ENCODE peak calls at places on chromosome 1, in seven cellular contexts. G is IMR-90, M is K562, P is A549, F is SK-N-SH, B is GM12878, A is H1. U is an unnamed sample.

GRCh38 chr1:181251001-181251712 is 162.7 kb downstream of the IER5 start:
- DNase-seq in P (peak), G (peak), B (no peak), F (no peak), A (no peak), M (no peak), U (no peak)

GRCh38 chr1:6033986-6034749 is 11.5 kb upstream of the KCNAB2 start:
- DNase-seq in M (peak), F (peak), G (peak), B (no peak), A (no peak), P (peak), U (peak)

GRCh38 chr1:33004628-33005027 is 32.1 kb downstream of the AK2 start:
- DNase-seq in B (no peak), F (no peak), P (no peak), G (peak), M (no peak), A (no peak), U (no peak)

GRCh38 chr1:245067257-245067656 is 87.5 kb upstream of the KIF26B start:
- DNase-seq in M (no peak), G (peak), F (no peak), P (no peak), A (no peak), B (no peak), U (no peak)

GRCh38 chr1:84856871-84857270 is 36.1 kb downstream of the LPAR3 start:
- DNase-seq in A (no peak), G (no peak), F (no peak), M (no peak), P (no peak), B (no peak), U (no peak)

GRCh38 chr1:222813866-222814535 is 838 bp upstream of the DISP1 start:
- DNase-seq in B (no peak), G (peak), F (no peak), A (no peak), M (no peak), P (no peak), U (no peak)

GRCh38 chr1:172909606-172910326 is 141.0 kb downstream of the TNFSF18 start:
- DNase-seq in M (no peak), A (no peak), G (peak), B (no peak), F (no peak), P (peak), U (no peak)

GRCh38 chr1:163174524-163175437 is 27.9 kb downstream of the RGS5 start:
- DNase-seq in M (peak), P (peak), F (peak), A (peak), G (peak), B (no peak), U (peak)

GRCh38 chr1:85815906-85816305 is 107.7 kb upstream of the ZNHIT6 start:
- DNase-seq in P (no peak), M (no peak), B (no peak), A (no peak), F (no peak), G (no peak), U (no peak)

GRCh38 chr1:235741294-235741693 is 91.7 kb upstream of the GNG4 start:
- DNase-seq in B (no peak), G (peak), P (peak), F (no peak), A (no peak), M (no peak), U (no peak)
- TF ChIP-seq RFX5 in B (no peak), G (no peak), P (no peak), F (no peak), A (no peak), M (no peak), U (no peak)

DNA sequence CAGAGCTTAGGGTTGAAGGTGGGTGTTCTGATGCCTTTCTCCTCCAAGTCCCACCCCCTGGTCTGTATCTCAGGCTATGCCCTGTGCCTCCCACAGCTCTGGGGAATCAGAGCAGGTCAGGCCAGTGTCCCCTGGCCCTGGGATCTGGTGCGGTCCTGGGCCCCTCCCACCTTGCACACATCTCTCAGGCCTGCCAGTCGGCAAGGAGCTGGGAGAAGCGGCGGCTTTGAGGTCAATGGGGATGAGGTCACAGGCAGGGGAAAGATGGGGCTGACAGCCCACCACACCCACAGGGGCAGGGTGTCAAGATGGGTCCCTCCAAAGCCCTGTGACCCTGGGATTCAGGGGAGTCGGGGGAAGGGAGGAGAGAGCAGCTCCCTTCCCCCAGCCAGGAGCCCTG is 65.4 kb upstream of the CASZ1 start:
- DNase-seq in P (no peak), M (no peak), A (no peak), F (no peak), B (no peak), G (no peak), U (no peak)
- TF ChIP-seq RFX5 in P (no peak), M (no peak), A (no peak), F (no peak), B (no peak), G (no peak), U (no peak)

GRCh38 chr1:109763646-109764415 is at the start of gene EPS8L3:
- DNase-seq in M (no peak), B (no peak), A (no peak), P (peak), F (no peak), G (no peak), U (peak)
- TF ChIP-seq RFX5 in M (no peak), B (no peak), A (no peak), P (no peak), F (no peak), G (no peak), U (no peak)

DNA sequence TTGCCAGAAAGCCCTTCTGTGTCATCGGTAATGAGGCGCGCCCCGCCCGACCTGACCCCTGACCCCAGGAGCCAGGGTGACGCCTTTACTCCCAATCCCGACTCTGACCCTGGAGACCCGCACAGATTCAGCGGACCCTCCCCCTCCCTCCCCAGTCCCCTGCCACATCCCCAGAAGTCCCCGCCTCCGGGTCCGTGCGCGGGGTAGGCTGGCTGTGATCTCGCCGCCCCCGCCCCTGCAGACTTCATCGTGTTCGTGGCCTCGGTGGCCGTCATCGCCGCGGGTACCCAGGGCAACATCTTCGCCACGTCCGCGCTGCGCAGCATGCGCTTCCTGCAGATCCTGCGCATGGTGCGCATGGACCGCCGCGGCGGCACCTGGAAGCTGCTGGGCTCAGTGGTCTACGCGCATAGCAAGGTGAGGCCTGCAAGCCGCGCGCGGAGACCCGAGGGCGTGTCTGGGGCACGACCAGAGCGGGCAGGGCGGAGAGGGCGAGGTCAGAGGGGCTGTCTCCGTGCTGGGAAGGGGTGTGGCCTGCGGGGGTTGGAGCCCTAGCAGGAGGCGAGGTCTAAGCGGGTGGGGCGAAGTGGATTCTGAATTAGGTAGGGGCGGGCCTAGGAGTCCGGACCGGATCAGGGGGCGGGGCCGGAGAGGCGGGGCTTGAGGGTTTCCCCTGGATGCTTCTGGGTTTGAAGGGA is 34.8 kb downstream of the KCNQ4 start:
- DNase-seq in G (no peak), P (no peak), A (peak), M (peak), B (no peak), F (no peak), U (no peak)
- TF ChIP-seq RFX5 in G (no peak), P (no peak), A (no peak), M (no peak), B (no peak), F (no peak), U (no peak)

GRCh38 chr1:35255276-35255675 is 13.2 kb upstream of the ZMYM4 start:
- DNase-seq in G (no peak), P (no peak), M (no peak), A (no peak), B (no peak), F (no peak), U (no peak)

DNA sequence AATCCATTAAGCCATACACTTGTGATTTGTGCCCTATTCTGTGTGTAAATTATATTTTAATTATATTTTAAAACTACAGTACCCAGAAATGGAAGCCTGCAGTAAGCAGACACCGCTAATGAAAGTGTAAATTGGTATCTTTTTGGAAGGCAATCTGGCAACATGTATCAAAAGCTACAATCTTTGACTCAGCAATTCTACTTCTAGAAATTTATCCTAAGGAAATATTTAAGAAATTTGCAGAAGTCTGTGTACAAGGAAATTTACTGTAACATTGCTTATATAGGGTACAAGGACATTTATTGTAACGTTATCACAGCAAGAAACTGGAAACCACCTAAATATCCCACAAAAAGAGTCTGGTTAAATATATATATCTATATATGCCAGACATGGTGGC is 14.6 kb upstream of the ZMYM4 start:
- DNase-seq in G (no peak), F (no peak), B (no peak), P (no peak), M (no peak), A (no peak), U (no peak)
- TF ChIP-seq RFX5 in G (no peak), F (no peak), B (no peak), P (no peak), M (no peak), A (no peak), U (no peak)